ENCODE peak calls at places on chromosomes 6 and 20, in seven cellular contexts. B is caudate nucleus, A is amygdala, J is mesothelial cell of epicardium, L is smooth muscle cell of the brain vasculature, K is fibroblast of pulmonary artery, N is right lobe of liver. E is an unnamed sample.
A peak's percentile ranks its signal among the peaks of the same experiment; 100 is the strongest.

GRCh38 chr6:31180500-31180899 is 10.0 kb upstream of the POU5F1 start:
- DNase-seq in B (no peak), A (no peak), J (no peak), L (no peak), K (peak; percentile 86), N (peak; percentile 72), E (no peak)

GRCh38 chr6:148885154-148885870 is 138.5 kb downstream of the UST start:
- DNase-seq in B (no peak), A (no peak), J (no peak), L (no peak), K (peak; percentile 28), N (no peak), E (no peak)

GRCh38 chr6:92715991-92716390 is 703.4 kb downstream of the EPHA7 start:
- DNase-seq in B (no peak), A (no peak), J (no peak), L (peak; percentile 1), K (no peak), N (no peak), E (no peak)

GRCh38 chr6:35036059-35036827 is 104.9 kb downstream of the TCP11 start:
- DNase-seq in B (no peak), A (no peak), J (no peak), L (no peak), K (no peak), N (no peak), E (no peak)

GRCh38 chr6:10522929-10523573 is 1.9 kb downstream of the GCNT2 start:
- DNase-seq in B (no peak), A (no peak), J (no peak), L (no peak), K (no peak), N (no peak), E (no peak)

GRCh38 chr20:47343007-47343472 is 13.5 kb downstream of the ZMYND8 start:
- DNase-seq in B (no peak), A (no peak), J (no peak), L (no peak), K (no peak), N (peak; percentile 73), E (no peak)

GRCh38 chr20:2234788-2235187 is 61.0 kb upstream of the TGM3 start:
- DNase-seq in B (no peak), A (no peak), J (no peak), L (no peak), K (no peak), N (no peak), E (no peak)

GRCh38 chr6:43228951-43229802 is at the start of gene DNPH1:
- DNase-seq in B (peak; percentile 49), A (no peak), J (peak; percentile 69), L (no peak), K (peak; percentile 65), N (peak; percentile 85), E (no peak)

GRCh38 chr6:143673638-143674037 is 4.1 kb upstream of the PHACTR2 start:
- DNase-seq in B (no peak), A (no peak), J (no peak), L (no peak), K (peak; percentile 81), N (no peak), E (no peak)

GRCh38 chr6:32436995-32437836 is 2.5 kb upstream of the HLA-DRA start:
- DNase-seq in B (no peak), A (no peak), J (no peak), L (no peak), K (peak; percentile 31), N (no peak), E (no peak)

GRCh38 chr20:44028341-44028715 is 113.7 kb downstream of the TOX2 start:
- DNase-seq in B (no peak), A (no peak), J (no peak), L (no peak), K (no peak), N (no peak), E (no peak)

GRCh38 chr6:140271759-140272377 is 897.4 kb upstream of the CITED2 start:
- DNase-seq in B (no peak), A (no peak), J (no peak), L (no peak), K (no peak), N (no peak), E (no peak)

GRCh38 chr6:133093957-133094356 is 147.2 kb upstream of the EYA4 start:
- DNase-seq in B (no peak), A (no peak), J (no peak), L (no peak), K (no peak), N (no peak), E (no peak)

GRCh38 chr6:93644611-93645010 is 225.3 kb upstream of the EPHA7 start:
- DNase-seq in B (no peak), A (no peak), J (no peak), L (peak; percentile 3), K (peak; percentile 11), N (no peak), E (no peak)

GRCh38 chr6:111871725-111872520 is 1.3 kb downstream of the FYN start:
- DNase-seq in B (peak; percentile 72), A (peak; percentile 55), J (no peak), L (no peak), K (peak; percentile 49), N (no peak), E (no peak)

GRCh38 chr6:37663016-37663810 is 34.5 kb downstream of the MDGA1 start:
- DNase-seq in B (no peak), A (no peak), J (no peak), L (no peak), K (peak; percentile 29), N (no peak), E (no peak)

GRCh38 chr6:20200761-20201160 is 11.5 kb downstream of the MBOAT1 start:
- DNase-seq in B (no peak), A (no peak), J (no peak), L (no peak), K (peak; percentile 23), N (no peak), E (no peak)

GRCh38 chr20:24146231-24146634 is 157.7 kb upstream of the GGTLC1 start:
- DNase-seq in B (no peak), A (no peak), J (no peak), L (no peak), K (no peak), N (peak; percentile 74), E (no peak)

GRCh38 chr6:32819729-32820128 is 2.9 kb upstream of the HLA-DOB start:
- DNase-seq in B (no peak), A (no peak), J (no peak), L (no peak), K (peak; percentile 38), N (no peak), E (no peak)

GRCh38 chr20:6604179-6604578 is 163.3 kb upstream of the BMP2 start:
- DNase-seq in B (no peak), A (no peak), J (no peak), L (no peak), K (no peak), N (no peak), E (no peak)

GRCh38 chr20:55472704-55473103 is 532.6 kb downstream of the CBLN4 start:
- DNase-seq in B (no peak), A (no peak), J (no peak), L (no peak), K (no peak), N (no peak), E (no peak)

GRCh38 chr6:138515657-138516056 is 16.4 kb upstream of the NHSL1 start:
- DNase-seq in B (no peak), A (no peak), J (no peak), L (no peak), K (no peak), N (no peak), E (no peak)

GRCh38 chr20:49278817-49279676 is 1.2 kb upstream of the ZNFX1 start:
- DNase-seq in B (no peak), A (no peak), J (no peak), L (no peak), K (no peak), N (peak; percentile 52), E (no peak)

GRCh38 chr20:50569864-50570836 is 60.0 kb downstream of the PTPN1 start:
- DNase-seq in B (no peak), A (no peak), J (no peak), L (no peak), K (peak; percentile 60), N (no peak), E (no peak)

GRCh38 chr20:63819224-63819917 is 11.7 kb downstream of the ZBTB46 start:
- DNase-seq in B (no peak), A (no peak), J (no peak), L (no peak), K (no peak), N (no peak), E (no peak)

GRCh38 chr6:119966484-119966883 is 616.9 kb upstream of the MAN1A1 start:
- DNase-seq in B (no peak), A (no peak), J (no peak), L (no peak), K (no peak), N (no peak), E (no peak)

GRCh38 chr6:73732845-73733675 is 37.1 kb downstream of the CD109 start:
- DNase-seq in B (peak; percentile 10), A (no peak), J (peak; percentile 43), L (peak; percentile 62), K (peak; percentile 85), N (peak; percentile 64), E (peak; percentile 31)

GRCh38 chr6:149233056-149233715 is 84.3 kb upstream of the TAB2 start:
- DNase-seq in B (no peak), A (no peak), J (no peak), L (peak; percentile 45), K (peak; percentile 86), N (no peak), E (no peak)

GRCh38 chr6:16264785-16265184 is 26.4 kb downstream of the GMPR start:
- DNase-seq in B (no peak), A (no peak), J (no peak), L (no peak), K (no peak), N (no peak), E (no peak)

GRCh38 chr6:24477070-24477469 is 12.3 kb downstream of the GPLD1 start:
- DNase-seq in B (no peak), A (no peak), J (no peak), L (no peak), K (no peak), N (no peak), E (no peak)

GRCh38 chr20:46893051-46893450 is 1.6 kb upstream of the EYA2 start:
- DNase-seq in B (no peak), A (no peak), J (no peak), L (no peak), K (no peak), N (no peak), E (no peak)

GRCh38 chr20:63896136-63896890 is 1.4 kb downstream of the DNAJC5 start:
- DNase-seq in B (no peak), A (no peak), J (no peak), L (no peak), K (no peak), N (peak; percentile 80), E (no peak)

GRCh38 chr6:156280131-156280530 is 497.0 kb upstream of the ARID1B start:
- DNase-seq in B (no peak), A (no peak), J (no peak), L (no peak), K (no peak), N (no peak), E (no peak)

GRCh38 chr20:25685276-25686080 is 11.2 kb downstream of the ZNF337 start:
- DNase-seq in B (no peak), A (no peak), J (no peak), L (no peak), K (no peak), N (no peak), E (no peak)

GRCh38 chr6:164039954-164040375 is 625.4 kb downstream of the QKI start:
- DNase-seq in B (no peak), A (no peak), J (no peak), L (no peak), K (peak; percentile 75), N (peak; percentile 68), E (no peak)

E was measured in brain pericyte.